ENCODE peak calls at places on chromosomes 13 and 19, in six cellular contexts. S is neural progenitor cell, F is cardiac fibroblast, P is IMR-90, R is HepG2, G is bronchial epithelial cell. D is an unnamed sample.

GRCh38 chr19:18112989-18113478 is 15.5 kb downstream of the MAST3 start:
- DNase-seq in G (peak), S (peak), F (peak), P (peak), R (peak), D (peak)

GRCh38 chr13:99281811-99282263 is 23.7 kb upstream of the GPR18 start:
- DNase-seq in S (no peak), F (no peak), G (no peak), P (no peak), R (no peak), D (no peak)

GRCh38 chr19:13091400-13092161 is 11.1 kb downstream of the LYL1 start:
- DNase-seq in S (peak), F (peak), P (peak), R (no peak), G (peak), D (peak)

GRCh38 chr13:25574437-25575426 is 203.0 kb downstream of the ATP8A2 start:
- DNase-seq in P (peak), G (peak), S (peak), R (peak), F (peak), D (peak)

GRCh38 chr13:50079278-50080157 is 64.3 kb downstream of the KCNRG start:
- DNase-seq in G (peak), P (no peak), R (no peak), F (no peak), S (no peak), D (no peak)

GRCh38 chr19:2717638-2718541 is 3.3 kb downstream of the DIRAS1 start:
- DNase-seq in P (no peak), R (no peak), G (no peak), F (no peak), S (no peak), D (no peak)

GRCh38 chr13:106276876-106277275 is 258.6 kb downstream of the EFNB2 start:
- DNase-seq in R (no peak), P (peak), G (peak), S (no peak), F (no peak), D (no peak)

GRCh38 chr13:29754486-29754806 is 96.0 kb downstream of the UBL3 start:
- DNase-seq in G (no peak), F (peak), R (peak), P (peak), S (no peak), D (peak)

GRCh38 chr13:33279414-33279813 is 6.1 kb downstream of the STARD13 start:
- DNase-seq in P (no peak), F (no peak), G (no peak), R (no peak), S (no peak), D (no peak)

GRCh38 chr19:1169921-1170885 is 3.9 kb downstream of the SBNO2 start:
- DNase-seq in R (no peak), P (peak), S (no peak), G (peak), F (peak), D (peak)

GRCh38 chr19:47158879-47159509 is 28.4 kb downstream of the SAE1 start:
- DNase-seq in R (no peak), G (peak), S (no peak), F (peak), P (peak), D (peak)

GRCh38 chr13:38264363-38265134 is 85.1 kb upstream of the UFM1 start:
- DNase-seq in R (no peak), F (no peak), G (no peak), S (no peak), P (no peak), D (no peak)

GRCh38 chr13:45107539-45107938 is 12.8 kb upstream of the GTF2F2 start:
- DNase-seq in S (no peak), G (no peak), F (no peak), R (no peak), P (no peak), D (no peak)

GRCh38 chr19:35786299-35787160 is 11.2 kb downstream of the ARHGAP33 start:
- DNase-seq in P (no peak), G (no peak), S (no peak), F (no peak), R (no peak), D (no peak)
- H3K4me3 ChIP-seq in P (no peak), G (no peak), S (no peak), F (no peak), R (no peak), D (no peak)

DNA sequence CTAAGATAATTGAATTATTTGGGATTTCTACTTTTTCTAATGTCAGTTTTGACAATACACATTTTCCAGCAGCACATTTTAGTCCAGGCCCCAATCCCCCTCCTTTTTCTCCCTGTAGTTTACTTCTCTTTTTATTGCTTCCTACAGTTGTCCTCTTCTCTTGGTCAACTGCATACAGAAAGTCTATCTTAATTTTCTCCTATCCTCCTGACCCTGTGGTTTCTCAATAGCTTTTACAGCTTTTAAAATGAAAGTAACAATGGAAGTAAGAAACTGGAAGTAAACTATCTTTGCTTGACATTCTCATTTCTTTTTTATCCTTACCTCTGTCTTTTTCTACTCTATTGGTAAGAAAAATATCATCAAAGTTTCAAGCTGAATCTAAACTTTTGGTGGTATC is 106.5 kb upstream of the OXGR1 start:
- DNase-seq in F (no peak), R (no peak), P (no peak), G (no peak), S (no peak), D (no peak)
- TF ChIP-seq CTCF in F (no peak), R (no peak), P (no peak), G (no peak), S (no peak), D (no peak)

GRCh38 chr19:48634424-48635262 is 2.5 kb downstream of the DBP start:
- DNase-seq in F (peak), G (peak), P (peak), S (peak), R (peak), D (peak)

GRCh38 chr19:48633148-48634035 is 3.8 kb downstream of the DBP start:
- DNase-seq in G (peak), S (no peak), F (no peak), R (no peak), P (no peak), D (no peak)

GRCh38 chr19:48635263-48635965 is 1.8 kb downstream of the DBP start:
- DNase-seq in S (peak), R (no peak), F (peak), G (no peak), P (no peak), D (peak)

GRCh38 chr19:48632692-48633147 is 4.5 kb downstream of the DBP start:
- DNase-seq in S (no peak), F (no peak), P (peak), R (no peak), G (peak), D (peak)

DNA sequence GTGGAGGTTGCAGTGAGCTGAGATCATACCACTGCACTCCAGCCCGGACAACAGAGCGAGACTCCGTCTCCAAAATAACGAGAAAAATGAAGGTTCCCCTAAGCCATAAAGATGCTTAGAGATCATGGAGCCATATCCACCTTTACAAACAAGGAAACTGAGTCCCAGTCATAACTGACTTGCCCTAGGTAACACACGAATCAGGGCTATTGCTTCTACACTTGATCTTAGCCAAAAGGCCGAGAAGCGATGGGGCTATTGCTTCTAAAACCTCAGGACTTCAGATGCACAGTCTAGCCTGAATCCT is 3.2 kb downstream of the DBP start:
- DNase-seq in G (no peak), F (no peak), P (no peak), R (no peak), S (no peak), D (no peak)
- H3K4me3 ChIP-seq in G (no peak), F (no peak), P (peak), R (peak), S (peak), D (peak)

GRCh38 chr19:15466851-15467733 is 2.7 kb upstream of the RASAL3 start:
- DNase-seq in S (no peak), R (no peak), F (peak), P (peak), G (peak), D (peak)

GRCh38 chr19:15461694-15462093 is 2.6 kb downstream of the RASAL3 start:
- DNase-seq in G (no peak), P (no peak), F (no peak), S (no peak), R (no peak), D (no peak)

GRCh38 chr19:15464394-15465385 is at the start of gene RASAL3:
- DNase-seq in G (no peak), S (no peak), P (no peak), R (no peak), F (peak), D (peak)

GRCh38 chr19:15467734-15468214 is 3.4 kb upstream of the RASAL3 start:
- DNase-seq in S (no peak), P (no peak), F (no peak), G (no peak), R (no peak), D (no peak)

DNA sequence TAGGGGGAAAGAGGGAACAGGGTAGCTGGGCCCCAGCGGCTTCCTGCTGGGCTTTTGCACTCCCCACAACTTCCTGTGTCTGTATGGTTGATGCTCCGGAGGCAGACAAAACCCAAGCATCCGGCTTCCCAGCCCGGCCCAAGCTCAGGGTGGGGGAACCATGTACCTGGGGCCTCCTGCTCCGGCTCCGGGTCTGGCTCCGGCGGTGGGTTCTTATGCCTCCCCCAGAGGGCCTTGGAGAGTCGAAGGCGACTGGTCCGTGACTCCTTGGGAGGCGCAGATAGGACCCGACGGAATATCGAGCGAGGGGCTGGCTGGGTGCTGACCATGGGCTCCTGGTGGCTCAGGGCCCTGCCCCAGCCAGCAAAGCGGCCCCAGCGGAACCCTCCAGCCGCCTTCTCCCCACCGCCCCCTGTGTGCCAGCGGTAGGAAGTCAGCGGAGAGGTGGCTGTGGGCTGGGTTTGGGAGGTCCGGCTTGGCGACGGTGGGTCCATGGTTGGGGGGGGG is 426 bp downstream of the RASAL3 start:
- DNase-seq in S (no peak), F (no peak), G (no peak), R (no peak), P (no peak), D (no peak)
- TF ChIP-seq CTCF in S (no peak), F (no peak), G (no peak), R (no peak), P (no peak), D (no peak)

D was measured in fibroblast of pulmonary artery.